ENCODE peak calls at places on chromosomes 6 and 20, in four cellular contexts. V is neural progenitor cell, Q is HCT116, L is fibroblast of lung. X is an unnamed sample.

GRCh38 chr20:59993736-59994484 is 35.7 kb downstream of the CDH26 start:
- DNase-seq in V (peak; percentile 16), L (no peak), Q (no peak), X (no peak)

GRCh38 chr20:10671221-10671849 is 2.5 kb downstream of the JAG1 start:
- DNase-seq in Q (no peak), V (peak; percentile 80), L (peak; percentile 98), X (peak; percentile 93)

GRCh38 chr6:55497694-55498093 is 81.3 kb downstream of the HMGCLL1 start:
- DNase-seq in Q (no peak), L (no peak), V (no peak), X (no peak)

GRCh38 chr20:20003088-20003954 is 13.8 kb upstream of the NAA20 start:
- DNase-seq in L (peak; percentile 62), V (no peak), Q (no peak), X (no peak)

GRCh38 chr6:27867941-27868705 is 44.1 kb downstream of the OR2B2 start:
- DNase-seq in V (no peak), L (peak; percentile 50), Q (no peak), X (no peak)

GRCh38 chr6:144559865-144560603 is 274.9 kb downstream of the UTRN start:
- DNase-seq in L (peak; percentile 25), V (no peak), Q (no peak), X (peak; percentile 6)

GRCh38 chr20:23009636-23010035 is 25.5 kb upstream of the SSTR4 start:
- DNase-seq in Q (no peak), L (no peak), V (no peak), X (no peak)

GRCh38 chr6:98847767-98848538 is 13.6 kb downstream of the POU3F2 start:
- DNase-seq in L (no peak), Q (no peak), V (peak; percentile 61), X (peak; percentile 40)

GRCh38 chr6:113596477-113596876 is 260.7 kb upstream of the MARCKS start:
- DNase-seq in V (no peak), L (no peak), Q (no peak), X (no peak)

GRCh38 chr6:9112548-9112947 is 677.2 kb upstream of the SLC35B3 start:
- DNase-seq in L (no peak), Q (no peak), V (peak; percentile 87), X (no peak)

GRCh38 chr20:37032077-37032476 is 63.7 kb downstream of the RBL1 start:
- DNase-seq in V (no peak), L (no peak), Q (no peak), X (no peak)

GRCh38 chr6:136511921-136512320 is 38.3 kb downstream of the MAP7 start:
- DNase-seq in V (no peak), Q (no peak), L (no peak), X (no peak)

GRCh38 chr20:33250666-33251065 is 14.9 kb downstream of the BPIFA1 start:
- DNase-seq in Q (no peak), L (no peak), V (no peak), X (no peak)

GRCh38 chr6:28981833-28982475 is 23.2 kb downstream of the ZNF311 start:
- DNase-seq in L (peak; percentile 95), Q (peak; percentile 91), V (peak; percentile 78), X (peak; percentile 88)

GRCh38 chr20:38125157-38126056 is 39.7 kb downstream of the TGM2 start:
- DNase-seq in V (no peak), L (peak; percentile 93), Q (no peak), X (no peak)

GRCh38 chr20:52539891-52540290 is 348.3 kb upstream of the ZFP64 start:
- DNase-seq in Q (no peak), L (no peak), V (no peak), X (peak; percentile 57)

GRCh38 chr6:157194643-157195042 is 128.7 kb downstream of the TMEM242 start:
- DNase-seq in L (peak; percentile 27), V (no peak), Q (no peak), X (no peak)

GRCh38 chr6:143501851-143502250 is 9.7 kb downstream of the FUCA2 start:
- DNase-seq in V (no peak), Q (no peak), L (peak; percentile 11), X (no peak)

GRCh38 chr6:112331306-112331705 is 15.8 kb upstream of the RFPL4B start:
- DNase-seq in L (peak; percentile 14), V (no peak), Q (no peak), X (no peak)

GRCh38 chr6:146420255-146420654 is 123.4 kb upstream of the RAB32 start:
- DNase-seq in V (no peak), Q (no peak), L (no peak), X (no peak)

GRCh38 chr6:29451471-29452193 is 5.2 kb downstream of the OR11A1 start:
- DNase-seq in V (no peak), L (no peak), Q (no peak), X (no peak)

GRCh38 chr6:159726196-159726917 is 949 bp upstream of the WTAP start:
- DNase-seq in Q (no peak), L (no peak), V (peak; percentile 86), X (no peak)

GRCh38 chr6:109165392-109165964 is 70.2 kb downstream of the CEP57L1 start:
- DNase-seq in L (peak; percentile 86), V (peak; percentile 39), Q (no peak), X (peak; percentile 70)

GRCh38 chr6:20202070-20202658 is 10.1 kb downstream of the MBOAT1 start:
- DNase-seq in V (no peak), Q (no peak), L (peak; percentile 54), X (peak; percentile 39)

GRCh38 chr6:121849477-121849876 is 414.0 kb downstream of the GJA1 start:
- DNase-seq in Q (peak; percentile 53), L (peak; percentile 84), V (peak; percentile 90), X (peak; percentile 81)

GRCh38 chr6:122620902-122621301 is 10.7 kb downstream of the PKIB start:
- DNase-seq in L (peak; percentile 62), Q (peak; percentile 34), V (no peak), X (no peak)

GRCh38 chr6:162621246-162621645 is 106.3 kb downstream of the PRKN start:
- DNase-seq in V (peak; percentile 33), L (peak; percentile 42), Q (peak; percentile 48), X (peak; percentile 56)

GRCh38 chr6:148887181-148887580 is 140.4 kb downstream of the UST start:
- DNase-seq in Q (no peak), L (peak; percentile 36), V (peak; percentile 13), X (no peak)

GRCh38 chr20:4320284-4320683 is 304.9 kb upstream of the RNF24 start:
- DNase-seq in L (no peak), V (no peak), Q (no peak), X (no peak)

GRCh38 chr6:12577124-12577845 is 139.3 kb upstream of the PHACTR1 start:
- DNase-seq in V (peak; percentile 21), Q (no peak), L (peak; percentile 9), X (peak; percentile 46)

GRCh38 chr6:2038096-2038495 is 207.3 kb downstream of the GMDS start:
- DNase-seq in V (no peak), L (peak; percentile 88), Q (no peak), X (no peak)

DNA sequence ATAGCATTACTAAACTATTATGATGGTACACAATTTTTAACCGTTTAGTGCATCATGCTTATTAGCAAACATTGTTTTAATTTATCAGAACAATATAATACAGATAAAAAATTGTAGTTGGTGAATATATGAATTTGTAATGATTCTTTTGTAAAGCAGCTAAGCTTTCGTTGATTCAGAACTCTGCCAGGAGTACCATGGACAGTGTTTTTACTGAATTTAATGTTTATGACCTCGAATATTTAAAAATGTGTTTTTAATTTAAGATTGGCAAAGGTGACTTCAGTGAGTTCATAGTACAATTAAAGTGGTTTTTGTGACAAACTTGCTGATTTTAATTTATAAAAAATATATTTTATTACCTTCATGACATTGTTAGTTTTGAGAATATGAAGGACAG is 10.0 kb downstream of the AFDN start:
- DNase-seq in V (no peak), Q (no peak), L (peak; percentile 23), X (no peak)
- H4K20me1 ChIP-seq in V (peaks cover 100% of the 10 kb centered on the region), Q (peaks cover 29% of the 10 kb centered on the region), L (peaks cover 2% of the 10 kb centered on the region), X (peaks cover 99% of the 10 kb centered on the region)

DNA sequence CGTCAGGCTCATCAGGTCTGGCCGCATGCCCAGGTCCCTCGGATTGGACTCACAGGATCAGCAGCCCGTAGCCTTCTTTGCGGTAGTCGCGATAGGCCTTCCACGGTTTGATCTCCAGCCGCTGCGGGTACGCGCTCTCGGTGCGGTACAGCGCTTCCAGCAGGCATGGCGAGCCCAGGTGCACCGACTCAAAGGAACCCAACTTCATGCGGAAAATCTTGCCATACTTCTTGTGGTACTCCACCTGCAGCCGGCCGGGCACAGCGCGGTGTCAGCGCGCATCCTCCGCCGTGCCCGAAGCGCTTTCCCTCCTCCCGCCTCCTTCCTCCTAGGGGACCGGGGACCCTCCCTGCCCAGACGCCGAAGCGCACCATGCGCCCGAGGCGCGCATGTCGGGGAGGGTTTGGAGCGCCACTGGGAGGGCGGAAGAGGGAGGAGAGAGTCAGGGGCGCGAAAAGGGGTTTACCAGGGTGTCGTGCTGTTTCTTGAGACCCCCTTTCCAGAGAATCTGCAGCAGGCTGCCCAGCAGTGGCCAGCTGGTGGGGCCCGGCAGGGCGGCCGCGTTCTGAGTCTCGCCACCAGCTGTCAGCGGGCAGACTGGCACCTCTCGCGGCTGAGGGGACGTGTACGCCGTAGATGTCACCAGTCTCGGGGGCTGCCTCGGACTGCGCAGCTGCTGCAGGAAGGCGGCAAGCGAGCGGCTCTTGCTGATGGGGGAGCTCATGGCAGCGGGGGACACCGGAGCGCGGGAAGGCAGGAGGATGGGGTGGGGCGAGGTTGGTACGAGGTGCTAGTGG is 732 bp downstream of the CYP24A1 start:
- DNase-seq in Q (no peak), L (peak; percentile 10), V (peak; percentile 73), X (no peak)
- TF ChIP-seq EZH2 in Q (no peak), L (peak; percentile 72), V (peak; percentile 92), X (peak; percentile 84)

DNA sequence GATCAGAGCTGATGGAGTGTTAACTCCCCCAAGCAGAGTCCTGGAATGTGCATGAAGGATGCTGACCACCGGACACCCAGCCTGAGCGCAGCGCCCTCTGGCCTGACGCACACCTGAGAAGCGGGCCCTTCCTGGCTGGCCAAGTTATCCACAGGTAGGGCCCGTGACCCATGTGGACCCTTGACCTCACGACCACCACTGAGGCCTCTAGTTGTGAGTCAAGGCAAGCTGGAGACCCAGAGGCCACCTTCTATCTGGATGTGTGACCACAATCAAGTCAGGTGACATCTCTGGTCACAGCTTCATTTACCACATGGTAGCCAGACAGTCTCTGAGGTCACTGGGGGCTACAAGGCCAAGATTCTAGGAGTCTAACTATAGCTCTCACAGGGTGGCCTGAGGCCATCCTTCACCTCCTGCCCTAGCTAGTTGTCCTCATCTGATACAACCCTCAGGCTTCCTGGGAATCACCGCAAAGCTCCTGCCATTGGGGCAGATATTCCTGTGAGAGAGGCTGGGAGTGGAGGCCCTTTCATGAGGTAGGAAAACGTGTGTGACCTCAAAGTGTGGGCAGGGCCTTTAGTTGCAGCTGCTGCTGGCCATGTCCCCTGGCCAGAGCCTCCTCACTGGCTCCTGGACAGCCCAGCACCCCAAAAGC is 53.1 kb downstream of the DSTN start:
- DNase-seq in Q (no peak), L (no peak), V (no peak), X (no peak)
- H4K20me1 ChIP-seq in Q (no peaks in the 10 kb centered on the region), L (no peaks in the 10 kb centered on the region), V (peaks cover 7% of the 10 kb centered on the region), X (peaks cover 20% of the 10 kb centered on the region)

GRCh38 chr6:108027594-108027993 is 46.9 kb downstream of the OSTM1 start:
- DNase-seq in L (peak; percentile 7), Q (peak; percentile 13), V (no peak), X (no peak)

GRCh38 chr6:108030223-108030622 is 44.3 kb downstream of the OSTM1 start:
- DNase-seq in V (peak; percentile 28), L (no peak), Q (no peak), X (no peak)

GRCh38 chr6:108029226-108029921 is 45.2 kb downstream of the OSTM1 start:
- DNase-seq in Q (no peak), L (no peak), V (peak; percentile 66), X (no peak)

GRCh38 chr6:108027054-108027453 is 47.5 kb downstream of the OSTM1 start:
- DNase-seq in V (no peak), L (no peak), Q (no peak), X (no peak)

GRCh38 chr6:108031968-108032367 is 42.6 kb downstream of the OSTM1 start:
- DNase-seq in Q (no peak), L (no peak), V (no peak), X (no peak)
- TF ChIP-seq EZH2 in Q (no peak), L (no peak), V (no peak), X (no peak)

X was measured in hepatocyte.